ENCODE peak calls at places on chromosomes 12 and 14, in four cellular contexts. N is neural progenitor cell, Q is thoracic aorta, F is IMR-90. Y is an unnamed sample. For H3K4me1 and H3K27me3, the result is how much of the 10 kb centered on the place peaks cover.

GRCh38 chr12:131755305-131756113 is 44.6 kb downstream of the SFSWAP start:
- DNase-seq in Q (no peak), N (peak), F (peak), Y (peak)

GRCh38 chr14:104794641-104795467 is 694 bp downstream of the AKT1 start:
- DNase-seq in F (peak), Q (no peak), N (peak), Y (no peak)

GRCh38 chr14:24849471-24849870 is 200.5 kb downstream of the STXBP6 start:
- DNase-seq in N (no peak), F (peak), Q (no peak), Y (no peak)

GRCh38 chr14:38944691-38945090 is 158.3 kb downstream of the SEC23A start:
- DNase-seq in Q (no peak), N (no peak), F (no peak), Y (no peak)

GRCh38 chr12:40107098-40107802 is 1.4 kb upstream of the SLC2A13 start:
- DNase-seq in F (peak), Q (peak), N (peak), Y (peak)

GRCh38 chr12:33671676-33672075 is 232.1 kb upstream of the SYT10 start:
- DNase-seq in F (no peak), Q (no peak), N (no peak), Y (no peak)

GRCh38 chr12:126617312-126617711 is 1552.1 kb downstream of the AACS start:
- DNase-seq in Q (no peak), N (peak), F (no peak), Y (peak)

GRCh38 chr12:4272014-4272975 is 1.3 kb upstream of the CCND2 start:
- DNase-seq in F (peak), Q (no peak), N (peak), Y (peak)

GRCh38 chr12:126385785-126386184 is 1320.5 kb downstream of the AACS start:
- DNase-seq in N (no peak), F (no peak), Q (no peak), Y (no peak)

GRCh38 chr12:83864064-83864463 is 1048.5 kb downstream of the SLC6A15 start:
- DNase-seq in N (no peak), F (no peak), Q (no peak), Y (no peak)

GRCh38 chr12:31494455-31494854 is 96.5 kb downstream of the DENND5B start:
- DNase-seq in Q (no peak), N (no peak), F (no peak), Y (peak)

GRCh38 chr14:39948235-39948634 is 516.0 kb upstream of the FBXO33 start:
- DNase-seq in F (no peak), N (no peak), Q (no peak), Y (no peak)

GRCh38 chr14:32939254-32940065 is 781 bp downstream of the NPAS3 start:
- DNase-seq in F (peak), Q (no peak), N (peak), Y (peak)

GRCh38 chr12:49894754-49895153 is 8.9 kb downstream of the FAIM2 start:
- DNase-seq in N (no peak), Q (no peak), F (no peak), Y (no peak)

GRCh38 chr12:69415471-69416275 is 54.5 kb upstream of the FRS2 start:
- DNase-seq in F (peak), Q (no peak), N (peak), Y (peak)

GRCh38 chr12:5407457-5407856 is 24.5 kb upstream of the NTF3 start:
- DNase-seq in F (peak), Q (no peak), N (peak), Y (no peak)

GRCh38 chr12:52789637-52790426 is 6.1 kb downstream of the KRT3 start:
- DNase-seq in N (no peak), F (no peak), Q (no peak), Y (no peak)

GRCh38 chr12:12456637-12457036 is 99.8 kb downstream of the BORCS5 start:
- DNase-seq in N (no peak), F (peak), Q (no peak), Y (peak)

GRCh38 chr12:125403843-125404242 is 338.6 kb downstream of the AACS start:
- DNase-seq in N (no peak), Q (no peak), F (no peak), Y (no peak)

GRCh38 chr12:48029811-48030650 is 25.8 kb upstream of the COL2A1 start:
- DNase-seq in F (no peak), Q (no peak), N (no peak), Y (peak)

GRCh38 chr12:118035194-118036041 is 18.9 kb downstream of the RFC5 start:
- DNase-seq in F (peak), Q (no peak), N (peak), Y (peak)

GRCh38 chr12:120242275-120242799 is 23.2 kb downstream of the PXN start:
- DNase-seq in Q (no peak), F (no peak), N (no peak), Y (no peak)

GRCh38 chr12:14257734-14258467 is 107.6 kb upstream of the ATF7IP start:
- DNase-seq in Q (no peak), F (peak), N (peak), Y (peak)

GRCh38 chr14:57209561-57209960 is 59.1 kb downstream of the EXOC5 start:
- DNase-seq in N (no peak), Q (no peak), F (peak), Y (peak)

GRCh38 chr14:96484391-96484790 is 17.8 kb upstream of the PAPOLA start:
- DNase-seq in Q (no peak), N (no peak), F (no peak), Y (no peak)

DNA sequence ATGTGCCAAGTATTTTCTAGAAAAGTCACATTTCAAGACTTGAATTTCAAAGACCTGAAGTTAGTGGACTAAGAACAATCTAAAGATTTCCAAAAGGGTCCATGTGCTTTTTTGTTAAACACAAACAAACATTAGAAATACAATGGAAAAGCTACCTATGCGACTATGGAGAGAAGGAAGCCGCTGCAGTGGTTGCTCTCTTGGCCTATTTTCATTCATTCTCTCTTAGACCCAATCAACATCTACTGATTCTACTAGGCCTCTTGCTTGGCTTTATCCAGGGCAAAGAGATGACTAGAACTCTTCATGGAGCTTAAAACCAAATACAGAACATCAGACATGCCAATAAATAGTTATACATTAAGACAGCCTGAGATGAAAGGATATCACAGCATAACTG is 9.9 kb downstream of the FGD6 start:
- DNase-seq in N (no peak), F (no peak), Q (no peak), Y (no peak)
- H3K4me1 ChIP-seq in N (under half), F (under half), Q (under half), Y (under half)

GRCh38 chr12:113057565-113058485 is 1.3 kb downstream of the DTX1 start:
- DNase-seq in Q (no peak), F (no peak), N (peak), Y (no peak)
- H3K27me3 ChIP-seq in Q (under half), F (under half), N (half or more), Y (under half)

GRCh38 chr12:25322918-25323773 is 72.4 kb upstream of the KRAS start:
- DNase-seq in N (no peak), F (peak), Q (no peak), Y (no peak)

GRCh38 chr12:25323774-25324086 is 73.0 kb upstream of the KRAS start:
- DNase-seq in F (no peak), N (no peak), Q (no peak), Y (no peak)

GRCh38 chr12:25320123-25321006 is 69.6 kb upstream of the KRAS start:
- DNase-seq in Q (no peak), N (no peak), F (no peak), Y (peak)

GRCh38 chr12:25322351-25322750 is 71.6 kb upstream of the KRAS start:
- DNase-seq in Q (no peak), F (no peak), N (no peak), Y (no peak)

DNA sequence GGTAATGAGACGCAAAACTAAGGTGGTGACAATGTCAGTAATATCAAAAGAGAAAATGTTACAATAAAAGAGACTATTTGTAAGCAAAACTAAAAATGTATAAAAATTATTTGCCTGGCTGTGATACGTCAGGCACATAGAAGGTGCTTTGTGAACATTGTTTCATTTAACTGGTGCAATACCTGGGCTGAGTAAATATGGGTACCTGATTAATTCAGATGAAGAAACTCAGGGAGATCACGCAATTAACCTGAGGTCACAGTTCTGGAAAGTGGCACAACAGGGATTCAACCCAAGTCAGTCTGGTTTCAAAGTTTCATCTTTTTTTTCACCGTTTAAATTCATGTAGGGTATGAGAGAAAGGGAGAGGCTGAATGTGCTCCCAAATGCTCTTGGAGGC is 71.0 kb upstream of the KRAS start:
- DNase-seq in N (no peak), F (no peak), Q (no peak), Y (no peak)
- H3K4me1 ChIP-seq in N (under half), F (under half), Q (under half), Y (under half)

GRCh38 chr12:53996188-53996885 is 3.6 kb upstream of the HOXC9 start:
- DNase-seq in F (no peak), N (no peak), Q (no peak), Y (peak)

GRCh38 chr12:53996886-53997217 is 3.1 kb upstream of the HOXC9 start:
- DNase-seq in Q (no peak), F (no peak), N (no peak), Y (no peak)

GRCh38 chr12:53994691-53995310 is 5.2 kb upstream of the HOXC9 start:
- DNase-seq in F (no peak), Q (no peak), N (no peak), Y (no peak)

GRCh38 chr12:53994268-53994690 is 5.7 kb upstream of the HOXC9 start:
- DNase-seq in N (no peak), F (no peak), Q (no peak), Y (no peak)

GRCh38 chr12:53995311-53996187 is 4.4 kb upstream of the HOXC9 start:
- DNase-seq in F (no peak), N (no peak), Q (no peak), Y (peak)
- H3K27me3 ChIP-seq in F (half or more), N (half or more), Q (half or more), Y (under half)

DNA sequence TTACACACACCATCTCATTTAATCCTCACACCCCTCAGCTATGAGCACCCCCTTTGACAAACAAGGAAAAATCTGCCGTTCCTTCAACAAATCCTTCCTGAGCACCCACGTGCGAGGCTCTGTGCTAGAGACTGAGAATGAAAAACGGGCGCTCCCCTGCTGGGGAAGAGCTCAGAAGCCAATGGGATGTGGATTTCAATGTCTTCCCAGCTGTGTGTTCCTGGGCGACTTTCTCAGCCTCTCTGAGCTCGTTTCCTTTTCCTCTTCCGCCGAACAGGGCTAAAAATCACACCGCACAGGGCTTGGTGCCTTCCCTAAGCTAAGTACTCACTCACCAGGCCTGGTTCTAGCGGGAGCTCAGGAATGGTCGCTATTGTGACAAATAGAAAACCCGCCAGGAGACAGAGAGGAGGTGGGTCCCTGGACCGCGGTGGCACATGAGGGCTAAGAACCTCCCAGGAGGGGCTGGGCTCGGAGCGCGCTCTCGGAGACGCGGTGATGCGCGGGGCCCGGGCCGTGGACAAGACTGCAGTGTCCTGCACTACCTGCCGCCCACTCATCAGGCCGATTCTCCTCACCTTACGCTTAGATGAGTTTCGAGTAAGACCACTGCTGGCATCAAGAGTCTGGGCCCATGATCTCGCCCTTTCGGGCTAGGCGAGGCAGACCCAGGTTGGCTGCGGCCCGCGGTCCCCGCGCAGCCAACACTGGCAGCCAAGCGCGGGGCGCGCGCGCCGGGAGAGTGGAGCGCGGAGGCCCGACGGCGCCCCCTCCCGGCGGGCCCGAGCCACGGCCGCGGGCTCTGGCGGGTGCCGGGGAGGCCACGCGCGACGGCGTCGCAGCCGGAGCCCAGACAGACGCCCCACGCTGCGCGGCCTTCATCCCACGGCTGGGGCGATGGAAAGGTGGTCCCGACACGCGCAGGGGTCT is 17.0 kb downstream of the ZDHHC22 start:
- DNase-seq in F (peak), Q (no peak), N (peak), Y (peak)
- H3K4me1 ChIP-seq in F (under half), Q (under half), N (under half), Y (under half)

GRCh38 chr14:100593751-100594624 is 6.8 kb upstream of the BEGAIN start:
- DNase-seq in Q (no peak), F (no peak), N (no peak), Y (no peak)
- H3K27me3 ChIP-seq in Q (under half), F (half or more), N (under half), Y (under half)

GRCh38 chr12:22535038-22535437 is 9.3 kb downstream of the C2CD5 start:
- DNase-seq in Q (no peak), N (no peak), F (no peak), Y (no peak)

GRCh38 chr12:22535478-22535877 is 8.9 kb downstream of the C2CD5 start:
- DNase-seq in Q (no peak), F (no peak), N (no peak), Y (no peak)

GRCh38 chr12:22538336-22538735 is 6.0 kb downstream of the C2CD5 start:
- DNase-seq in N (no peak), Q (no peak), F (peak), Y (no peak)

GRCh38 chr12:22539055-22539454 is 5.3 kb downstream of the C2CD5 start:
- DNase-seq in F (no peak), N (no peak), Q (no peak), Y (no peak)

DNA sequence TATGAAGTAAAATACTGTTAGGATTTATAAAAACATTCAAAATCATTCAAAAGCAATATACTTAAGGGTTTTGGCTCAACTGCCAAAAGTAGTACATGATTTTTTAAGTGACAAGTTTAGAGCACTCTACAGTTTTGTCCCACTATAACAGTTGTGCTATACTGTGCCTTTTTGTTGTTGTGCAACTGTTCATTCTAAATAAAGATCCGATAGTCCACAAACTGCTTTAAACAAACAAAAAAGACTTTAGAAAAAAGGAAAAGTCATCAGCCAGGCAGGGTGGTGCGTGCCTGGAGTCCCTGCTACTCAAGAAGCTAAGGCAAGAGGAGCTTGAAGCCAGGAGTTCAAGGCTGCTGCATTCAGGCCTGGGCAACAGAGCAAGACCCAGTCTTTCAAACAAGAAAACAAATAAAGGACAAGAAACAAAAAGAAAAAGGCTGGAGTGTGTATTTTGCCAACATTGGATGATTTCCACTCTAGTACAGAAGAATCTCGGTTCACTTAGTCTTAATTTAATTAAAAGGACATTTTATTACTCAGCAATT is 7.3 kb downstream of the C2CD5 start:
- DNase-seq in N (no peak), Q (no peak), F (no peak), Y (no peak)
- H3K4me1 ChIP-seq in N (under half), Q (under half), F (under half), Y (under half)

Y was measured in A673.